ENCODE peak calls at places on chromosomes 5 and 9, in ten cellular contexts. One of them, this sample, is unnamed.

GRCh38 chr5:18744441-18744840 is 1110.2 kb downstream of the TAF11L14 start:
- DNase-seq in PC-3: no peak
- DNase-seq in psoas muscle: no peak
- DNase-seq in esophagus muscularis mucosa: peak; percentile 77
- DNase-seq in A549: no peak
- DNase-seq in AG10803: no peak
- DNase-seq in pancreas: no peak
- DNase-seq in A673: no peak
- DNase-seq in HL-60: no peak
- DNase-seq in kidney epithelial cell: no peak
- DNase-seq in this sample: no peak

GRCh38 chr5:142466195-142466951 is 141.6 kb upstream of the SPRY4 start:
- DNase-seq in HL-60: no peak
- DNase-seq in psoas muscle: no peak
- DNase-seq in AG10803: peak; percentile 41
- DNase-seq in pancreas: no peak
- DNase-seq in kidney epithelial cell: no peak
- DNase-seq in A549: no peak
- DNase-seq in esophagus muscularis mucosa: no peak
- DNase-seq in A673: peak; percentile 85
- DNase-seq in PC-3: no peak
- DNase-seq in this sample: no peak

GRCh38 chr5:133240425-133241091 is 188.7 kb downstream of the HSPA4 start:
- DNase-seq in PC-3: peak; percentile 91
- DNase-seq in HL-60: peak; percentile 69
- DNase-seq in esophagus muscularis mucosa: no peak
- DNase-seq in psoas muscle: no peak
- DNase-seq in kidney epithelial cell: peak; percentile 89
- DNase-seq in A673: peak; percentile 84
- DNase-seq in A549: peak; percentile 95
- DNase-seq in AG10803: peak; percentile 83
- DNase-seq in pancreas: no peak
- DNase-seq in this sample: peak; percentile 93

GRCh38 chr9:121478816-121479676 is 20.6 kb downstream of the GGTA1 start:
- DNase-seq in HL-60: no peak
- DNase-seq in PC-3: no peak
- DNase-seq in A549: no peak
- DNase-seq in kidney epithelial cell: no peak
- DNase-seq in pancreas: no peak
- DNase-seq in AG10803: no peak
- DNase-seq in esophagus muscularis mucosa: no peak
- DNase-seq in A673: no peak
- DNase-seq in psoas muscle: no peak
- DNase-seq in this sample: no peak

GRCh38 chr5:45695680-45696093 is 493 bp downstream of the HCN1 start:
- DNase-seq in psoas muscle: no peak
- DNase-seq in kidney epithelial cell: no peak
- DNase-seq in A549: no peak
- DNase-seq in pancreas: no peak
- DNase-seq in AG10803: no peak
- DNase-seq in PC-3: no peak
- DNase-seq in A673: no peak
- DNase-seq in esophagus muscularis mucosa: no peak
- DNase-seq in HL-60: no peak
- DNase-seq in this sample: no peak

GRCh38 chr9:94918038-94918753 is 191.7 kb downstream of the AOPEP start:
- DNase-seq in AG10803: no peak
- DNase-seq in HL-60: peak; percentile 4
- DNase-seq in kidney epithelial cell: no peak
- DNase-seq in esophagus muscularis mucosa: peak; percentile 68
- DNase-seq in PC-3: no peak
- DNase-seq in pancreas: no peak
- DNase-seq in A673: no peak
- DNase-seq in psoas muscle: no peak
- DNase-seq in A549: peak; percentile 69
- DNase-seq in this sample: no peak

GRCh38 chr9:78605029-78605930 is 308.4 kb downstream of the PSAT1 start:
- DNase-seq in PC-3: no peak
- DNase-seq in kidney epithelial cell: no peak
- DNase-seq in esophagus muscularis mucosa: peak; percentile 57
- DNase-seq in pancreas: no peak
- DNase-seq in HL-60: no peak
- DNase-seq in A673: peak; percentile 7
- DNase-seq in AG10803: peak; percentile 22
- DNase-seq in A549: no peak
- DNase-seq in psoas muscle: no peak
- DNase-seq in this sample: no peak

GRCh38 chr9:108296056-108296455 is 559.7 kb downstream of the ACTL7B start:
- DNase-seq in kidney epithelial cell: no peak
- DNase-seq in HL-60: no peak
- DNase-seq in pancreas: no peak
- DNase-seq in A549: no peak
- DNase-seq in esophagus muscularis mucosa: no peak
- DNase-seq in PC-3: peak; percentile 67
- DNase-seq in A673: no peak
- DNase-seq in psoas muscle: no peak
- DNase-seq in AG10803: peak; percentile 93
- DNase-seq in this sample: no peak

GRCh38 chr9:88660611-88661010 is 125.6 kb downstream of the NXNL2 start:
- DNase-seq in A673: peak; percentile 75
- DNase-seq in pancreas: no peak
- DNase-seq in AG10803: peak; percentile 33
- DNase-seq in psoas muscle: no peak
- DNase-seq in PC-3: peak; percentile 69
- DNase-seq in A549: peak; percentile 60
- DNase-seq in HL-60: peak; percentile 38
- DNase-seq in kidney epithelial cell: no peak
- DNase-seq in esophagus muscularis mucosa: no peak
- DNase-seq in this sample: no peak

GRCh38 chr9:122379340-122379739 is 8.5 kb downstream of the PTGS1 start:
- DNase-seq in A549: peak; percentile 35
- DNase-seq in AG10803: no peak
- DNase-seq in psoas muscle: no peak
- DNase-seq in HL-60: no peak
- DNase-seq in esophagus muscularis mucosa: no peak
- DNase-seq in kidney epithelial cell: no peak
- DNase-seq in PC-3: no peak
- DNase-seq in A673: no peak
- DNase-seq in pancreas: no peak
- DNase-seq in this sample: no peak

GRCh38 chr9:87713278-87713989 is 12.5 kb upstream of the CTSL start:
- DNase-seq in psoas muscle: peak; percentile 92
- DNase-seq in AG10803: peak; percentile 99
- DNase-seq in HL-60: peak; percentile 21
- DNase-seq in A549: peak; percentile 99
- DNase-seq in kidney epithelial cell: peak; percentile 96
- DNase-seq in PC-3: peak; percentile 92
- DNase-seq in esophagus muscularis mucosa: peak; percentile 98
- DNase-seq in pancreas: peak; percentile 46
- DNase-seq in A673: peak; percentile 68
- DNase-seq in this sample: peak; percentile 86

GRCh38 chr5:76199321-76200318 is 116.4 kb downstream of the SV2C start:
- DNase-seq in A549: no peak
- DNase-seq in PC-3: no peak
- DNase-seq in AG10803: no peak
- DNase-seq in psoas muscle: no peak
- DNase-seq in esophagus muscularis mucosa: no peak
- DNase-seq in pancreas: no peak
- DNase-seq in kidney epithelial cell: no peak
- DNase-seq in HL-60: no peak
- DNase-seq in A673: peak; percentile 64
- DNase-seq in this sample: no peak

GRCh38 chr5:59923465-59923864 is 29.9 kb upstream of the PDE4D start:
- DNase-seq in psoas muscle: no peak
- DNase-seq in HL-60: no peak
- DNase-seq in A549: peak; percentile 25
- DNase-seq in esophagus muscularis mucosa: no peak
- DNase-seq in PC-3: no peak
- DNase-seq in kidney epithelial cell: no peak
- DNase-seq in pancreas: no peak
- DNase-seq in AG10803: peak; percentile 55
- DNase-seq in A673: no peak
- DNase-seq in this sample: no peak

GRCh38 chr9:123871781-123872180 is 58.1 kb downstream of the DENND1A start:
- DNase-seq in psoas muscle: no peak
- DNase-seq in esophagus muscularis mucosa: no peak
- DNase-seq in A673: no peak
- DNase-seq in A549: no peak
- DNase-seq in AG10803: peak; percentile 22
- DNase-seq in pancreas: no peak
- DNase-seq in PC-3: no peak
- DNase-seq in kidney epithelial cell: no peak
- DNase-seq in HL-60: no peak
- DNase-seq in this sample: no peak
- TF ChIP-seq CTCF in psoas muscle: peak; percentile 24
- TF ChIP-seq CTCF in esophagus muscularis mucosa: no peak
- TF ChIP-seq CTCF in A673: no peak
- TF ChIP-seq CTCF in A549: no peak
- TF ChIP-seq CTCF in AG10803: no peak
- TF ChIP-seq CTCF in pancreas: no peak
- TF ChIP-seq CTCF in PC-3: no peak
- TF ChIP-seq CTCF in kidney epithelial cell: no peak
- TF ChIP-seq CTCF in HL-60: no peak
- TF ChIP-seq CTCF in this sample: no peak

GRCh38 chr5:110726249-110727024 is at the start of gene TMEM232:
- DNase-seq in PC-3: peak; percentile 90
- DNase-seq in kidney epithelial cell: peak; percentile 69
- DNase-seq in A673: peak; percentile 75
- DNase-seq in HL-60: peak; percentile 68
- DNase-seq in AG10803: peak; percentile 50
- DNase-seq in pancreas: peak; percentile 76
- DNase-seq in psoas muscle: peak; percentile 56
- DNase-seq in A549: peak; percentile 63
- DNase-seq in esophagus muscularis mucosa: no peak
- DNase-seq in this sample: peak; percentile 38
- H3K4me3 ChIP-seq in PC-3: peak within 1 kb of the TSS; percentile 73
- H3K4me3 ChIP-seq in kidney epithelial cell: peak within 1 kb of the TSS; percentile 42
- H3K4me3 ChIP-seq in A673: peak within 1 kb of the TSS; percentile 40
- H3K4me3 ChIP-seq in HL-60: peak within 1 kb of the TSS; percentile 43
- H3K4me3 ChIP-seq in AG10803: peak within 1 kb of the TSS; percentile 42
- H3K4me3 ChIP-seq in pancreas: peak within 1 kb of the TSS; percentile 32
- H3K4me3 ChIP-seq in psoas muscle: peak within 1 kb of the TSS; percentile 65
- H3K4me3 ChIP-seq in A549: peak within 1 kb of the TSS; percentile 45
- H3K4me3 ChIP-seq in esophagus muscularis mucosa: peak within 1 kb of the TSS; percentile 55
- H3K4me3 ChIP-seq in this sample: peak within 1 kb of the TSS; percentile 43

GRCh38 chr5:13659391-13659790 is 285.1 kb downstream of the DNAH5 start:
- DNase-seq in PC-3: peak; percentile 22
- DNase-seq in psoas muscle: no peak
- DNase-seq in esophagus muscularis mucosa: no peak
- DNase-seq in HL-60: no peak
- DNase-seq in AG10803: peak; percentile 29
- DNase-seq in pancreas: no peak
- DNase-seq in A673: no peak
- DNase-seq in A549: no peak
- DNase-seq in kidney epithelial cell: no peak
- DNase-seq in this sample: peak; percentile 16

GRCh38 chr5:13662646-13663045 is 281.8 kb downstream of the DNAH5 start:
- DNase-seq in A673: no peak
- DNase-seq in AG10803: peak; percentile 3
- DNase-seq in A549: no peak
- DNase-seq in psoas muscle: no peak
- DNase-seq in PC-3: peak; percentile 33
- DNase-seq in esophagus muscularis mucosa: no peak
- DNase-seq in pancreas: no peak
- DNase-seq in HL-60: no peak
- DNase-seq in kidney epithelial cell: no peak
- DNase-seq in this sample: no peak

GRCh38 chr5:13658761-13659160 is 285.7 kb downstream of the DNAH5 start:
- DNase-seq in AG10803: no peak
- DNase-seq in pancreas: no peak
- DNase-seq in kidney epithelial cell: no peak
- DNase-seq in esophagus muscularis mucosa: no peak
- DNase-seq in A673: no peak
- DNase-seq in A549: no peak
- DNase-seq in HL-60: no peak
- DNase-seq in PC-3: peak; percentile 31
- DNase-seq in psoas muscle: no peak
- DNase-seq in this sample: no peak

GRCh38 chr5:13664377-13664776 is 280.1 kb downstream of the DNAH5 start:
- DNase-seq in AG10803: peak; percentile 90
- DNase-seq in A673: no peak
- DNase-seq in pancreas: no peak
- DNase-seq in psoas muscle: no peak
- DNase-seq in kidney epithelial cell: peak; percentile 23
- DNase-seq in PC-3: peak; percentile 96
- DNase-seq in esophagus muscularis mucosa: no peak
- DNase-seq in HL-60: no peak
- DNase-seq in A549: peak; percentile 21
- DNase-seq in this sample: peak; percentile 50

GRCh38 chr5:13660072-13660471 is 284.4 kb downstream of the DNAH5 start:
- DNase-seq in A673: no peak
- DNase-seq in PC-3: peak; percentile 53
- DNase-seq in pancreas: no peak
- DNase-seq in kidney epithelial cell: no peak
- DNase-seq in AG10803: peak; percentile 42
- DNase-seq in A549: peak; percentile 20
- DNase-seq in psoas muscle: no peak
- DNase-seq in HL-60: no peak
- DNase-seq in esophagus muscularis mucosa: no peak
- DNase-seq in this sample: peak; percentile 11
- TF ChIP-seq CTCF in A673: no peak
- TF ChIP-seq CTCF in PC-3: peak; percentile 57
- TF ChIP-seq CTCF in pancreas: no peak
- TF ChIP-seq CTCF in kidney epithelial cell: peak; percentile 28
- TF ChIP-seq CTCF in AG10803: peak; percentile 37
- TF ChIP-seq CTCF in A549: peak; percentile 26
- TF ChIP-seq CTCF in psoas muscle: no peak
- TF ChIP-seq CTCF in HL-60: no peak
- TF ChIP-seq CTCF in esophagus muscularis mucosa: no peak
- TF ChIP-seq CTCF in this sample: peak; percentile 7

GRCh38 chr9:133945977-133946753 is 46.0 kb downstream of the VAV2 start:
- DNase-seq in HL-60: no peak
- DNase-seq in A549: no peak
- DNase-seq in AG10803: no peak
- DNase-seq in pancreas: no peak
- DNase-seq in PC-3: no peak
- DNase-seq in A673: no peak
- DNase-seq in psoas muscle: peak; percentile 7
- DNase-seq in esophagus muscularis mucosa: no peak
- DNase-seq in kidney epithelial cell: no peak
- DNase-seq in this sample: no peak

GRCh38 chr9:133946840-133947486 is 45.2 kb downstream of the VAV2 start:
- DNase-seq in kidney epithelial cell: no peak
- DNase-seq in PC-3: no peak
- DNase-seq in A673: no peak
- DNase-seq in AG10803: no peak
- DNase-seq in esophagus muscularis mucosa: no peak
- DNase-seq in pancreas: no peak
- DNase-seq in HL-60: no peak
- DNase-seq in A549: no peak
- DNase-seq in psoas muscle: peak; percentile 8
- DNase-seq in this sample: no peak

GRCh38 chr9:133949486-133950061 is 42.5 kb downstream of the VAV2 start:
- DNase-seq in PC-3: no peak
- DNase-seq in pancreas: no peak
- DNase-seq in kidney epithelial cell: no peak
- DNase-seq in esophagus muscularis mucosa: no peak
- DNase-seq in A673: no peak
- DNase-seq in AG10803: no peak
- DNase-seq in A549: no peak
- DNase-seq in HL-60: no peak
- DNase-seq in psoas muscle: peak; percentile 5
- DNase-seq in this sample: no peak

GRCh38 chr9:133948571-133949485 is 43.3 kb downstream of the VAV2 start:
- DNase-seq in A549: no peak
- DNase-seq in psoas muscle: peak; percentile 11
- DNase-seq in kidney epithelial cell: no peak
- DNase-seq in esophagus muscularis mucosa: no peak
- DNase-seq in HL-60: no peak
- DNase-seq in A673: no peak
- DNase-seq in AG10803: no peak
- DNase-seq in pancreas: no peak
- DNase-seq in PC-3: no peak
- DNase-seq in this sample: no peak

GRCh38 chr9:133948138-133948537 is 44.0 kb downstream of the VAV2 start:
- DNase-seq in PC-3: no peak
- DNase-seq in pancreas: no peak
- DNase-seq in esophagus muscularis mucosa: no peak
- DNase-seq in A549: no peak
- DNase-seq in kidney epithelial cell: no peak
- DNase-seq in HL-60: no peak
- DNase-seq in A673: no peak
- DNase-seq in AG10803: no peak
- DNase-seq in psoas muscle: peak; percentile 23
- DNase-seq in this sample: no peak
- H3K4me3 ChIP-seq in PC-3: no peak overlapping the region
- H3K4me3 ChIP-seq in pancreas: no peak overlapping the region
- H3K4me3 ChIP-seq in esophagus muscularis mucosa: no peak overlapping the region
- H3K4me3 ChIP-seq in A549: no peak overlapping the region
- H3K4me3 ChIP-seq in kidney epithelial cell: no peak overlapping the region
- H3K4me3 ChIP-seq in HL-60: no peak overlapping the region
- H3K4me3 ChIP-seq in A673: no peak overlapping the region
- H3K4me3 ChIP-seq in AG10803: no peak overlapping the region
- H3K4me3 ChIP-seq in psoas muscle: no peak overlapping the region
- H3K4me3 ChIP-seq in this sample: no peak overlapping the region